ENCODE peak calls at places on chromosome 4, in seven cellular contexts. G, R, T, Y, I, L and K are unnamed samples.

GRCh38 chr4:109067509-109068205 is 234.8 kb downstream of the COL25A1 start:
- DNase-seq in G (no peak), R (no peak), T (no peak), Y (no peak), I (peak), L (peak), K (no peak)

GRCh38 chr4:173457893-173458292 is 59.0 kb upstream of the SCRG1 start:
- DNase-seq in G (no peak), R (no peak), T (no peak), Y (no peak), I (no peak), L (no peak), K (no peak)

GRCh38 chr4:24856586-24856985 is 56.3 kb downstream of the CCDC149 start:
- DNase-seq in G (peak), R (peak), T (no peak), Y (no peak), I (peak), L (peak), K (peak)

GRCh38 chr4:65668201-65669007 is 1.9 kb downstream of the EPHA5 start:
- DNase-seq in G (peak), R (peak), T (no peak), Y (no peak), I (no peak), L (no peak), K (no peak)

GRCh38 chr4:66575024-66575696 is 904.9 kb upstream of the EPHA5 start:
- DNase-seq in G (peak), R (peak), T (no peak), Y (peak), I (peak), L (no peak), K (no peak)

GRCh38 chr4:78584863-78585576 is 33.5 kb downstream of the ANXA3 start:
- DNase-seq in G (no peak), R (no peak), T (no peak), Y (no peak), I (no peak), L (no peak), K (no peak)

GRCh38 chr4:3322059-3322550 is 29.3 kb downstream of the RGS12 start:
- DNase-seq in G (peak), R (peak), T (no peak), Y (no peak), I (peak), L (no peak), K (no peak)

GRCh38 chr4:8891646-8892555 is 20.3 kb upstream of the HMX1 start:
- DNase-seq in G (no peak), R (no peak), T (no peak), Y (no peak), I (no peak), L (no peak), K (no peak)

GRCh38 chr4:72568959-72569718 is at the start of gene ADAMTS3:
- DNase-seq in G (peak), R (no peak), T (no peak), Y (peak), I (peak), L (peak), K (no peak)

GRCh38 chr4:140095694-140096482 is 58.1 kb downstream of the MAML3 start:
- DNase-seq in G (peak), R (peak), T (peak), Y (peak), I (peak), L (peak), K (peak)

GRCh38 chr4:163172666-163173065 is 6.0 kb upstream of the NAF1 start:
- DNase-seq in G (no peak), R (no peak), T (no peak), Y (no peak), I (no peak), L (no peak), K (no peak)

GRCh38 chr4:52958232-52958631 is 96.1 kb downstream of the RASL11B start:
- DNase-seq in G (no peak), R (no peak), T (no peak), Y (no peak), I (peak), L (no peak), K (no peak)

GRCh38 chr4:52658671-52659015 is 458 bp downstream of the USP46 start:
- DNase-seq in G (no peak), R (no peak), T (peak), Y (no peak), I (no peak), L (no peak), K (no peak)

GRCh38 chr4:183602444-183603102 is 56.4 kb downstream of the RWDD4 start:
- DNase-seq in G (no peak), R (no peak), T (no peak), Y (no peak), I (peak), L (no peak), K (no peak)

GRCh38 chr4:33696586-33696985 is 2547.7 kb downstream of the ARAP2 start:
- DNase-seq in G (no peak), R (no peak), T (no peak), Y (no peak), I (no peak), L (no peak), K (no peak)

GRCh38 chr4:21476753-21477152 is 471.8 kb downstream of the KCNIP4 start:
- DNase-seq in G (no peak), R (no peak), T (no peak), Y (no peak), I (no peak), L (no peak), K (no peak)

GRCh38 chr4:12633058-12633651 is 851.0 kb downstream of the RAB28 start:
- DNase-seq in G (peak), R (peak), T (peak), Y (peak), I (peak), L (peak), K (peak)

GRCh38 chr4:142354794-142355416 is 491.2 kb downstream of the INPP4B start:
- DNase-seq in G (no peak), R (no peak), T (no peak), Y (no peak), I (no peak), L (no peak), K (no peak)

GRCh38 chr4:54233697-54234496 is 4.8 kb downstream of the PDGFRA start:
- DNase-seq in G (peak), R (peak), T (peak), Y (no peak), I (peak), L (peak), K (peak)
- H3K4me3 ChIP-seq in G (peak), R (peak), T (no peak), Y (peak), I (peak), L (peak), K (peak)

DNA sequence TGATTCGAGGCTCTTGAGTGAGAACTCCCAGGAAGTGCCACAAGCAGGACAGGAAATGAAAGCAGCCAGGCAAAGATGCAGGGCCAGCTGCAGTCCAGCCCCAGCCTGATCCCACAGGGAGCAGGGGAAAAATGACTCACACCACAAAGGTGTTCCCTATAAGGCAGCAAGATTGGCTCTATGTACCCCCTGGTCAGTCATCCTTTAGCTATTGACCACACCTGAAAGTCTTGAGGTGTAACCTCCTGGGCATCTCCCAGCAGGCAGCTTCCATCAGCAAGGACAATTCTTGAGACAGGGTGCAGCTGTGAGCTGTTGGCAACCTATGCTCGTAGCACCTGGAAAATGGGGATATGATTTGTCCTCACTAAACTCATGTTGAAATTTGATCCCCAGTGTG is 27.9 kb upstream of the EXOC1L start:
- DNase-seq in G (no peak), R (no peak), T (no peak), Y (peak), I (no peak), L (no peak), K (no peak)
- H3K4me3 ChIP-seq in G (no peak), R (no peak), T (no peak), Y (no peak), I (no peak), L (no peak), K (no peak)

GRCh38 chr4:100908540-100908939 is 390.7 kb upstream of the EMCN start:
- DNase-seq in G (no peak), R (no peak), T (no peak), Y (no peak), I (no peak), L (no peak), K (no peak)

GRCh38 chr4:100907465-100908454 is 389.9 kb upstream of the EMCN start:
- DNase-seq in G (no peak), R (no peak), T (no peak), Y (no peak), I (peak), L (no peak), K (no peak)

DNA sequence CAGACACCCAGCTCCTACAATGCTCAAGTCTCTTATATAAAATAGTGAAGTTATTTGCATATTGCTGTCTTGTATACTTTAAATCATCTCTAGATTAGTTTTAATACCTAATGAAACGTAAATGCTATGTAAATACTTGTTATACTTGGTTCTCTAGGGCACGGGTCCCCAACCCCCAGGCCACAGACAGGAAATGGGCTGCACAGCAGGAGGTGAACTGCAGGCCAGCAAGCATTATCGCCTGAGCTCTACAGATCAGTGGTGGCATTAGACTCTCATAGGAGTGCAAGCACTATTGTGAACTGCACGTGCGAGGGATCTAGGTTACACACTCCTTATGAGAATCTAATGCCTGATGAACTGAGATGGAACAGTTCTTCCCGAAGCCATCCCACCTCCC is 395.9 kb upstream of the EMCN start:
- DNase-seq in G (no peak), R (no peak), T (no peak), Y (no peak), I (no peak), L (no peak), K (no peak)
- H3K4me3 ChIP-seq in G (no peak), R (no peak), T (no peak), Y (no peak), I (no peak), L (no peak), K (no peak)

GRCh38 chr4:30724217-30724616 is 4.0 kb downstream of the PCDH7 start:
- DNase-seq in G (no peak), R (no peak), T (no peak), Y (no peak), I (peak), L (no peak), K (no peak)
- H3K4me3 ChIP-seq in G (peak), R (peak), T (no peak), Y (peak), I (peak), L (peak), K (no peak)

DNA sequence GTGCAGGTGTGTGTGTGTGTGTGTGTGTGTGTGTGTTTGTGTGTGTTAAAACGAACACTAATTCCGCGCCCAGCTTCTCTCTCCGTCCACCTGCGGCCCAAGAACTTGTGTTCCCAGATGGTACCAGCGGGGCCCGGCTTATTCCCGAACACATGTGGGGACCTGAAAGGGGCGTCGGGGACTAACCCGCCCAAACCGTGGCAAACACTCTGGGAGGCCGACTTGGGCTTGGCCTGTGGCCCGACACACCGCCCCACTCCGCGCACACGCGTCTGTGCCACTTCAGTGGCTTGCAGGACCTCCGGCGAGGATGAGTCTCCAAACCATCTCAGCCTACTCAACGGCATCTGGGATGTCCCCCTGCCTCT is 870 bp upstream of the HHIP start:
- DNase-seq in G (no peak), R (no peak), T (no peak), Y (no peak), I (no peak), L (peak), K (no peak)
- H3K4me3 ChIP-seq in G (peak), R (peak), T (no peak), Y (peak), I (peak), L (no peak), K (peak)

GRCh38 chr4:91064157-91064853 is 937.1 kb downstream of the CCSER1 start:
- DNase-seq in G (no peak), R (peak), T (no peak), Y (peak), I (peak), L (no peak), K (no peak)

GRCh38 chr4:91057871-91058270 is 930.7 kb downstream of the CCSER1 start:
- DNase-seq in G (no peak), R (no peak), T (no peak), Y (no peak), I (no peak), L (no peak), K (no peak)

DNA sequence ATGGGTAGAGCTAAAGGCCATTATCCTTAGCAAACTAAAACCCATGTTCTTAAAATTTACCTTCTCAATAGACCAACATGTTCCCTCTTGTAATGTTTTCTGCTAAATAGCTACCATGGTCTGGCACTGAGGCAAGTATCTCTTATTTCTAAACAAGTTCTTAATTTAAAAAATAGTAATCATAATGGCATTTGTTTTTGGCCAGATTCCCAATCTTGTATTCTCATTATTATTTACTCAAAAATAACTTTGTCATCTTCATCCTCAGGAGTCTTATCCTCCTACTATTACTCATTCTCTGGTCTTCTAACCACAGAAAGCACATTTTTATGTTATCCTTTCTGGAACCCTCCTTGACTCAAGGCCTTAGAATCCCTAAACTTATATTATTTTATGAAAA is 931.2 kb downstream of the CCSER1 start:
- DNase-seq in G (no peak), R (peak), T (no peak), Y (no peak), I (peak), L (no peak), K (no peak)
- H3K4me3 ChIP-seq in G (no peak), R (no peak), T (no peak), Y (no peak), I (no peak), L (no peak), K (no peak)